ENCODE peak calls at places on chromosomes 16 and 17, in ten cellular contexts. One of them, this sample, is unnamed.

GRCh38 chr17:75652934-75653549 is 13.9 kb downstream of the RECQL5 start:
- DNase-seq in IMR-90: peak
- DNase-seq in tibial nerve: no peak
- DNase-seq in effector memory CD4-positive, alpha-beta T cell: no peak
- DNase-seq in CD8-positive, alpha-beta memory T cell: no peak
- DNase-seq in coronary artery: no peak
- DNase-seq in cardiac muscle cell: peak
- DNase-seq in A549: peak
- DNase-seq in fibroblast of mammary gland: peak
- DNase-seq in adrenal gland: no peak
- DNase-seq in this sample: peak

GRCh38 chr17:49002331-49002730 is 5.1 kb downstream of the IGF2BP1 start:
- DNase-seq in IMR-90: no peak
- DNase-seq in tibial nerve: no peak
- DNase-seq in effector memory CD4-positive, alpha-beta T cell: no peak
- DNase-seq in CD8-positive, alpha-beta memory T cell: no peak
- DNase-seq in coronary artery: no peak
- DNase-seq in cardiac muscle cell: no peak
- DNase-seq in A549: no peak
- DNase-seq in fibroblast of mammary gland: no peak
- DNase-seq in adrenal gland: no peak
- DNase-seq in this sample: no peak

GRCh38 chr17:35701491-35701890 is 29.9 kb upstream of the RASL10B start:
- DNase-seq in IMR-90: no peak
- DNase-seq in tibial nerve: no peak
- DNase-seq in effector memory CD4-positive, alpha-beta T cell: no peak
- DNase-seq in CD8-positive, alpha-beta memory T cell: no peak
- DNase-seq in coronary artery: no peak
- DNase-seq in cardiac muscle cell: no peak
- DNase-seq in A549: no peak
- DNase-seq in fibroblast of mammary gland: no peak
- DNase-seq in adrenal gland: no peak
- DNase-seq in this sample: no peak

GRCh38 chr16:30185683-30186421 is 2.5 kb downstream of the CORO1A start:
- DNase-seq in IMR-90: no peak
- DNase-seq in tibial nerve: no peak
- DNase-seq in effector memory CD4-positive, alpha-beta T cell: peak
- DNase-seq in CD8-positive, alpha-beta memory T cell: peak
- DNase-seq in coronary artery: no peak
- DNase-seq in cardiac muscle cell: no peak
- DNase-seq in A549: no peak
- DNase-seq in fibroblast of mammary gland: no peak
- DNase-seq in adrenal gland: peak
- DNase-seq in this sample: peak

GRCh38 chr16:85781685-85782370 is 17.5 kb downstream of the EMC8 start:
- DNase-seq in IMR-90: peak
- DNase-seq in tibial nerve: no peak
- DNase-seq in effector memory CD4-positive, alpha-beta T cell: no peak
- DNase-seq in CD8-positive, alpha-beta memory T cell: no peak
- DNase-seq in coronary artery: no peak
- DNase-seq in cardiac muscle cell: no peak
- DNase-seq in A549: no peak
- DNase-seq in fibroblast of mammary gland: peak
- DNase-seq in adrenal gland: peak
- DNase-seq in this sample: no peak

GRCh38 chr16:85019659-85020245 is 7.8 kb upstream of the KIAA0513 start:
- DNase-seq in IMR-90: no peak
- DNase-seq in tibial nerve: no peak
- DNase-seq in effector memory CD4-positive, alpha-beta T cell: no peak
- DNase-seq in CD8-positive, alpha-beta memory T cell: no peak
- DNase-seq in coronary artery: no peak
- DNase-seq in cardiac muscle cell: no peak
- DNase-seq in A549: no peak
- DNase-seq in fibroblast of mammary gland: no peak
- DNase-seq in adrenal gland: no peak
- DNase-seq in this sample: peak

GRCh38 chr16:50202926-50203624 is 50.0 kb downstream of the TENT4B start:
- DNase-seq in IMR-90: peak
- DNase-seq in tibial nerve: peak
- DNase-seq in effector memory CD4-positive, alpha-beta T cell: no peak
- DNase-seq in CD8-positive, alpha-beta memory T cell: no peak
- DNase-seq in coronary artery: no peak
- DNase-seq in cardiac muscle cell: peak
- DNase-seq in A549: peak
- DNase-seq in fibroblast of mammary gland: peak
- DNase-seq in adrenal gland: peak
- DNase-seq in this sample: no peak

GRCh38 chr16:25108054-25108453 is 3.5 kb upstream of the LCMT1 start:
- DNase-seq in IMR-90: no peak
- DNase-seq in tibial nerve: no peak
- DNase-seq in effector memory CD4-positive, alpha-beta T cell: no peak
- DNase-seq in CD8-positive, alpha-beta memory T cell: peak
- DNase-seq in coronary artery: no peak
- DNase-seq in cardiac muscle cell: no peak
- DNase-seq in A549: no peak
- DNase-seq in fibroblast of mammary gland: no peak
- DNase-seq in adrenal gland: no peak
- DNase-seq in this sample: peak

GRCh38 chr16:57988929-57989328 is 11.5 kb downstream of the ZNF319 start:
- DNase-seq in IMR-90: no peak
- DNase-seq in tibial nerve: no peak
- DNase-seq in effector memory CD4-positive, alpha-beta T cell: no peak
- DNase-seq in CD8-positive, alpha-beta memory T cell: peak
- DNase-seq in coronary artery: no peak
- DNase-seq in cardiac muscle cell: no peak
- DNase-seq in A549: no peak
- DNase-seq in fibroblast of mammary gland: no peak
- DNase-seq in adrenal gland: no peak
- DNase-seq in this sample: no peak

GRCh38 chr16:11379420-11379819 is 34.2 kb downstream of the RMI2 start:
- DNase-seq in IMR-90: peak
- DNase-seq in tibial nerve: no peak
- DNase-seq in effector memory CD4-positive, alpha-beta T cell: peak
- DNase-seq in CD8-positive, alpha-beta memory T cell: peak
- DNase-seq in coronary artery: no peak
- DNase-seq in cardiac muscle cell: no peak
- DNase-seq in A549: no peak
- DNase-seq in fibroblast of mammary gland: peak
- DNase-seq in adrenal gland: peak
- DNase-seq in this sample: no peak

GRCh38 chr17:35784895-35785294 is 10.5 kb downstream of the MMP28 start:
- DNase-seq in IMR-90: no peak
- DNase-seq in tibial nerve: no peak
- DNase-seq in effector memory CD4-positive, alpha-beta T cell: no peak
- DNase-seq in CD8-positive, alpha-beta memory T cell: no peak
- DNase-seq in coronary artery: no peak
- DNase-seq in cardiac muscle cell: no peak
- DNase-seq in A549: no peak
- DNase-seq in fibroblast of mammary gland: no peak
- DNase-seq in adrenal gland: no peak
- DNase-seq in this sample: no peak

GRCh38 chr16:19707699-19708497 is 10.1 kb downstream of the KNOP1 start:
- DNase-seq in IMR-90: no peak
- DNase-seq in tibial nerve: no peak
- DNase-seq in effector memory CD4-positive, alpha-beta T cell: no peak
- DNase-seq in CD8-positive, alpha-beta memory T cell: no peak
- DNase-seq in coronary artery: no peak
- DNase-seq in cardiac muscle cell: no peak
- DNase-seq in A549: no peak
- DNase-seq in fibroblast of mammary gland: no peak
- DNase-seq in adrenal gland: no peak
- DNase-seq in this sample: no peak

GRCh38 chr16:19708498-19709205 is 9.4 kb downstream of the KNOP1 start:
- DNase-seq in IMR-90: no peak
- DNase-seq in tibial nerve: no peak
- DNase-seq in effector memory CD4-positive, alpha-beta T cell: no peak
- DNase-seq in CD8-positive, alpha-beta memory T cell: no peak
- DNase-seq in coronary artery: no peak
- DNase-seq in cardiac muscle cell: no peak
- DNase-seq in A549: no peak
- DNase-seq in fibroblast of mammary gland: no peak
- DNase-seq in adrenal gland: no peak
- DNase-seq in this sample: no peak

GRCh38 chr16:19705131-19705501 is 12.9 kb downstream of the KNOP1 start:
- DNase-seq in IMR-90: no peak
- DNase-seq in tibial nerve: no peak
- DNase-seq in effector memory CD4-positive, alpha-beta T cell: no peak
- DNase-seq in CD8-positive, alpha-beta memory T cell: no peak
- DNase-seq in coronary artery: no peak
- DNase-seq in cardiac muscle cell: no peak
- DNase-seq in A549: no peak
- DNase-seq in fibroblast of mammary gland: no peak
- DNase-seq in adrenal gland: no peak
- DNase-seq in this sample: no peak

GRCh38 chr16:19705843-19706242 is 12.2 kb downstream of the KNOP1 start:
- DNase-seq in IMR-90: no peak
- DNase-seq in tibial nerve: no peak
- DNase-seq in effector memory CD4-positive, alpha-beta T cell: no peak
- DNase-seq in CD8-positive, alpha-beta memory T cell: no peak
- DNase-seq in coronary artery: no peak
- DNase-seq in cardiac muscle cell: no peak
- DNase-seq in A549: no peak
- DNase-seq in fibroblast of mammary gland: no peak
- DNase-seq in adrenal gland: no peak
- DNase-seq in this sample: no peak

DNA sequence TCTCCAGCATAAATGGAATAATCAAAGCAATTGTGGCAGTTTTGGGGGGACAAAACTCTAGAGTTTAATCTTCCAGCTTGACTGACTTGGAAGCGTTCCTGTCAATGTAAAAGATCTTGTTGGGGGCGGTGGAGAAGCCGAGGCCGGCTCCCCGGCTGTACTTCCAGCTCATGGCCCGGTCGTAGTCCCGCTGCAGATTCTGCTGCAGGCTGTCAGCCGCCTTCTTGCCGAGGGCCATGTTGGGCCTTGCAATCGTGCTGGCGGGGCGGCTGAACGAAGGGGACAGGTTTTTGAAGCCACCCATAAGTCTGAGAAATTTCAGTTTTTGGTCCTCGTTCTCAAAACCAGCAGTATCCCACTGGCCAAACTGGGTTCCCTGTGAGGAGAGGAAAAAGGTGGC is 11.2 kb downstream of the KNOP1 start:
- DNase-seq in IMR-90: no peak
- DNase-seq in tibial nerve: no peak
- DNase-seq in effector memory CD4-positive, alpha-beta T cell: no peak
- DNase-seq in CD8-positive, alpha-beta memory T cell: no peak
- DNase-seq in coronary artery: no peak
- DNase-seq in cardiac muscle cell: no peak
- DNase-seq in A549: no peak
- DNase-seq in fibroblast of mammary gland: no peak
- DNase-seq in adrenal gland: no peak
- DNase-seq in this sample: no peak
- H3K4me3 ChIP-seq in IMR-90: no peak
- H3K4me3 ChIP-seq in tibial nerve: no peak
- H3K4me3 ChIP-seq in effector memory CD4-positive, alpha-beta T cell: no peak
- H3K4me3 ChIP-seq in CD8-positive, alpha-beta memory T cell: no peak
- H3K4me3 ChIP-seq in coronary artery: no peak
- H3K4me3 ChIP-seq in cardiac muscle cell: no peak
- H3K4me3 ChIP-seq in A549: no peak
- H3K4me3 ChIP-seq in fibroblast of mammary gland: no peak
- H3K4me3 ChIP-seq in adrenal gland: no peak
- H3K4me3 ChIP-seq in this sample: no peak

DNA sequence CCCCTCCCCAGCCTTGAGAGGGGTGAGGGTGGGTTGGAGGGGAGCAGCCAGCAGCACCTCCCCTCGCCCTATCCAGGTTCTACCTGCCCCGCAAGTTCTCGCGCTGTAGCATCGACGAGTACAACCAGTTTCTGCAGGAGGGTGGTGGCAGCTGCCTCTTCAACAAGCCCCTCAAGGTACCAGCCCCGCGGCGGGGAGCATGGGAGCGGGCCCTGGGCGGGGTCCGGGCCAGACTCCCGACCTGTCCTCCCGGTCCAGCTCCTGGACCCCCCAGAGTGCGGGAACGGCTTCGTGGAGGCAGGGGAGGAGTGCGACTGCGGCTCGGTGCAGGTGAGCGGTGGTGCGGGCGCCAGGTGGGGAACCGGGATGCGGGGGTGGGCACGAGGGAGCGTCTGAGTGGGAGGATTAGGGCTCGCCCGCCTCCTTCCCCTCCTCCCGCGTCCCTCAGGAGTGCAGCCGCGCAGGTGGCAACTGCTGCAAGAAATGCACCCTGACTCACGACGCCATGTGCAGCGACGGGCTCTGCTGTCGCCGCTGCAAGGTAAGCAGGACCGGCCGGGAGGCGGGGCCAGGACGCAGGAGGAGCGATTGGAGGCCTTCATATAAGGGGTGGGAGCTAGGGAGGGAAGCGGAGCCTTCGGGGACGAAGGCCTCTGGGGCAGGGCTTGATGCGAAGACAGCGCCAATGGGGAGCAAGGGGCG is 16.5 kb downstream of the ADAM11 start:
- DNase-seq in IMR-90: peak
- DNase-seq in tibial nerve: no peak
- DNase-seq in effector memory CD4-positive, alpha-beta T cell: peak
- DNase-seq in CD8-positive, alpha-beta memory T cell: peak
- DNase-seq in coronary artery: peak
- DNase-seq in cardiac muscle cell: no peak
- DNase-seq in A549: peak
- DNase-seq in fibroblast of mammary gland: peak
- DNase-seq in adrenal gland: peak
- DNase-seq in this sample: peak
- H3K4me3 ChIP-seq in IMR-90: peak
- H3K4me3 ChIP-seq in tibial nerve: peak
- H3K4me3 ChIP-seq in effector memory CD4-positive, alpha-beta T cell: peak
- H3K4me3 ChIP-seq in CD8-positive, alpha-beta memory T cell: peak
- H3K4me3 ChIP-seq in coronary artery: peak
- H3K4me3 ChIP-seq in cardiac muscle cell: peak
- H3K4me3 ChIP-seq in A549: peak
- H3K4me3 ChIP-seq in fibroblast of mammary gland: peak
- H3K4me3 ChIP-seq in adrenal gland: peak
- H3K4me3 ChIP-seq in this sample: peak

DNA sequence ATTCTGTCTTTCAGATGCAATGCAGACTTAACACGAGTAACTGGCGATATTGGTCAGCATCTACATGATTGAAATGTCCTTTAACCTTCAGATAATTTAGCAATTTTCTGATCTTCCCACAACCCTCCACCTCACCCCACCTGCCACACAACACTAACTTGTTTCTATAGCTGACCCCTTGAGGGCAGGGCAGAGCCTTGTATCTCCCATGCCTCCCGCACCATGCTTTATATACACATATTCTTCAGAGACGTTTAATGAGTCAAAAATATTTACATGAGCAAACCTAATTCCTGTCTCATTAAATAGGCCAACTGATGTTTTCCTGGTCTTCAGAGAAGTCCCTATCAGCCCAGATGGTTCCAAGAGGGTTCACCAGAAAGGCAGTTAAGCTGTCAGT is 6.6 kb upstream of the DHRS7C start:
- DNase-seq in IMR-90: no peak
- DNase-seq in tibial nerve: no peak
- DNase-seq in effector memory CD4-positive, alpha-beta T cell: no peak
- DNase-seq in CD8-positive, alpha-beta memory T cell: no peak
- DNase-seq in coronary artery: no peak
- DNase-seq in cardiac muscle cell: no peak
- DNase-seq in A549: no peak
- DNase-seq in fibroblast of mammary gland: no peak
- DNase-seq in adrenal gland: no peak
- DNase-seq in this sample: no peak
- H3K4me3 ChIP-seq in IMR-90: no peak
- H3K4me3 ChIP-seq in tibial nerve: no peak
- H3K4me3 ChIP-seq in effector memory CD4-positive, alpha-beta T cell: no peak
- H3K4me3 ChIP-seq in CD8-positive, alpha-beta memory T cell: no peak
- H3K4me3 ChIP-seq in coronary artery: no peak
- H3K4me3 ChIP-seq in cardiac muscle cell: no peak
- H3K4me3 ChIP-seq in A549: no peak
- H3K4me3 ChIP-seq in fibroblast of mammary gland: no peak
- H3K4me3 ChIP-seq in adrenal gland: no peak
- H3K4me3 ChIP-seq in this sample: no peak

GRCh38 chr17:39208893-39209292 is 8.8 kb downstream of the RPL19 start:
- DNase-seq in IMR-90: no peak
- DNase-seq in tibial nerve: no peak
- DNase-seq in effector memory CD4-positive, alpha-beta T cell: no peak
- DNase-seq in CD8-positive, alpha-beta memory T cell: no peak
- DNase-seq in coronary artery: no peak
- DNase-seq in cardiac muscle cell: no peak
- DNase-seq in A549: no peak
- DNase-seq in fibroblast of mammary gland: no peak
- DNase-seq in adrenal gland: no peak
- DNase-seq in this sample: peak
- H3K4me3 ChIP-seq in IMR-90: no peak
- H3K4me3 ChIP-seq in tibial nerve: no peak
- H3K4me3 ChIP-seq in effector memory CD4-positive, alpha-beta T cell: no peak
- H3K4me3 ChIP-seq in CD8-positive, alpha-beta memory T cell: no peak
- H3K4me3 ChIP-seq in coronary artery: peak
- H3K4me3 ChIP-seq in cardiac muscle cell: peak
- H3K4me3 ChIP-seq in A549: no peak
- H3K4me3 ChIP-seq in fibroblast of mammary gland: no peak
- H3K4me3 ChIP-seq in adrenal gland: no peak
- H3K4me3 ChIP-seq in this sample: no peak

This sample was measured in MM.1S.